ENCODE peak calls at places on chromosomes 1 and 21, in ten cellular contexts. D is HFF-Myc, W is hepatic stellate cell, B is NCI-H774, Z is GM18507, P is foreskin fibroblast, S is thoracic aorta, N is NCI-H82, J is BE2C, L is C1 segment of cervical spinal cord. V is an unnamed sample.

GRCh38 chr1:226988337-226988672 is 48.2 kb downstream of the COQ8A start:
- DNase-seq in D (no peak), W (no peak), B (no peak), Z (no peak), P (no peak), S (no peak), N (peak), J (no peak), L (no peak), V (peak)

GRCh38 chr21:20270365-20271055 is 727.7 kb upstream of the NCAM2 start:
- DNase-seq in D (no peak), W (no peak), B (no peak), Z (no peak), P (no peak), S (no peak), N (no peak), J (no peak), L (no peak), V (no peak)

GRCh38 chr1:193763313-193763712 is 576.9 kb upstream of the B3GALT2 start:
- DNase-seq in D (no peak), W (no peak), B (no peak), Z (no peak), P (peak), S (no peak), N (no peak), J (no peak), L (no peak), V (no peak)

GRCh38 chr1:22451702-22452400 is at the start of gene ZBTB40:
- DNase-seq in D (peak), W (peak), B (peak), Z (peak), P (peak), S (peak), N (peak), J (peak), L (peak), V (peak)

GRCh38 chr1:218171302-218171893 is 113.7 kb upstream of the RRP15 start:
- DNase-seq in D (peak), W (peak), B (peak), Z (no peak), P (peak), S (no peak), N (peak), J (no peak), L (no peak), V (peak)

GRCh38 chr21:34642211-34643075 is 26.4 kb upstream of the CLIC6 start:
- DNase-seq in D (no peak), W (peak), B (no peak), Z (peak), P (no peak), S (no peak), N (no peak), J (no peak), L (no peak), V (no peak)

GRCh38 chr1:9861371-9861770 is 37.6 kb upstream of the CLSTN1 start:
- DNase-seq in D (no peak), W (no peak), B (no peak), Z (no peak), P (no peak), S (no peak), N (peak), J (peak), L (no peak), V (no peak)

GRCh38 chr1:53390736-53391135 is 62.9 kb upstream of the LRP8 start:
- DNase-seq in D (no peak), W (no peak), B (no peak), Z (no peak), P (no peak), S (no peak), N (no peak), J (peak), L (no peak), V (no peak)

V was measured in pons.